ENCODE peak calls at places on chromosomes 12 and 14, in nine cellular contexts. B, Y, Z, G, D, N, L, K and C are unnamed samples.

GRCh38 chr14:63787995-63788946 is 60.4 kb upstream of the SGPP1 start:
- DNase-seq in B (no peak), Y (no peak), Z (no peak), G (no peak), D (no peak), N (no peak), L (no peak), K (peak; percentile 14), C (no peak)

GRCh38 chr14:69154779-69155178 is 1.9 kb upstream of the DCAF5 start:
- DNase-seq in B (no peak), Y (peak; percentile 5), Z (no peak), G (no peak), D (peak; percentile 59), N (peak; percentile 31), L (no peak), K (peak; percentile 38), C (no peak)

GRCh38 chr12:46468813-46469212 is 96.2 kb upstream of the SLC38A2 start:
- DNase-seq in B (no peak), Y (no peak), Z (no peak), G (no peak), D (no peak), N (no peak), L (no peak), K (no peak), C (no peak)

GRCh38 chr12:123757555-123757954 is 4.5 kb upstream of the DNAH10 start:
- DNase-seq in B (no peak), Y (no peak), Z (no peak), G (no peak), D (no peak), N (no peak), L (no peak), K (no peak), C (no peak)

GRCh38 chr14:82546401-82546800 is 1012.7 kb upstream of the SEL1L start:
- DNase-seq in B (no peak), Y (no peak), Z (no peak), G (no peak), D (no peak), N (no peak), L (no peak), K (no peak), C (no peak)

GRCh38 chr12:123494124-123494843 is 36.3 kb downstream of the SNRNP35 start:
- DNase-seq in B (peak; percentile 27), Y (no peak), Z (no peak), G (no peak), D (peak; percentile 37), N (no peak), L (no peak), K (peak; percentile 16), C (peak; percentile 35)

GRCh38 chr12:127558363-127558762 is 708.6 kb upstream of the TMEM132C start:
- DNase-seq in B (no peak), Y (no peak), Z (no peak), G (no peak), D (no peak), N (no peak), L (no peak), K (no peak), C (no peak)

GRCh38 chr12:132351751-132352495 is 22.5 kb upstream of the GALNT9 start:
- DNase-seq in B (no peak), Y (no peak), Z (no peak), G (no peak), D (no peak), N (no peak), L (no peak), K (no peak), C (no peak)

GRCh38 chr14:70641548-70642312 is at the start of gene TTC9:
- DNase-seq in B (peak; percentile 30), Y (peak; percentile 26), Z (no peak), G (peak; percentile 50), D (peak; percentile 75), N (no peak), L (peak; percentile 51), K (peak; percentile 78), C (peak; percentile 68)

GRCh38 chr14:74065746-74066575 is 18.3 kb downstream of the ALDH6A1 start:
- DNase-seq in B (no peak), Y (no peak), Z (no peak), G (no peak), D (no peak), N (no peak), L (no peak), K (no peak), C (no peak)

DNA sequence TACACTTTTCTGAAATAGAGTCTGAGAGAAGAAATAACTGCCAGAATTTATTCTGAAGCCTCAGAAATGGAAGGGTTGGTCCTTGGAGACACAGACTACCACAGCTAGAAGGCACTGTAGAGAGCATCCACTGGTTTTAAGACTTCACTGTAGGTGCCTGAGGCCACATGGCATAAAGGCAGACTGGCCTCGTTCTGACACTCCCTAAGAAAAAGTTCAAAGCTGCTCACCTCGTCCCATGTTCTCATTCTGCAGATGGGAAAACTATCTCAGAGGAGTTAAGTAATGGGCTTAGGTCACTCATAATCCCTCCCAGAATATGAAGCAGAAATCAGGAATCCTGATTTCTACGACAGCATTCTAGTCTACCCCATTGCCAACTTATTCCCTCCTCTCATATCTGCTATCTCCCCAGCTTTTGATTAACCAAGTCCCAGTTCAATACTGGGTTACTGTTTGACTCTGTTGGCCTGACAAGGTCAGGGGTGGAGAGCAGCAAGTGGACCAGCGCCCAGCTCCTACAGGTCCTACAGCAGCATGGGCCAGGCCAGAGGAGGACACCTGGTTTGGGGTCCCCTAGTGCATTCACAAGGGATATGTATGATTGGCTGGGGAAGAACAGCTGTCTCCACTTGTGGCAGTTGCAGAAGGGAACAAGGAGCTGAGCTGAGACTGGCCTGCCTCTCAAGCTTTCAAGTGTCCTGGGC is 3.7 kb downstream of the ITGA5 start:
- DNase-seq in B (no peak), Y (no peak), Z (no peak), G (no peak), D (no peak), N (no peak), L (no peak), K (no peak), C (no peak)
- TF ChIP-seq CTCF in B (no peak), Y (no peak), Z (no peak), G (no peak), D (no peak), N (no peak), L (no peak), K (no peak), C (no peak)

DNA sequence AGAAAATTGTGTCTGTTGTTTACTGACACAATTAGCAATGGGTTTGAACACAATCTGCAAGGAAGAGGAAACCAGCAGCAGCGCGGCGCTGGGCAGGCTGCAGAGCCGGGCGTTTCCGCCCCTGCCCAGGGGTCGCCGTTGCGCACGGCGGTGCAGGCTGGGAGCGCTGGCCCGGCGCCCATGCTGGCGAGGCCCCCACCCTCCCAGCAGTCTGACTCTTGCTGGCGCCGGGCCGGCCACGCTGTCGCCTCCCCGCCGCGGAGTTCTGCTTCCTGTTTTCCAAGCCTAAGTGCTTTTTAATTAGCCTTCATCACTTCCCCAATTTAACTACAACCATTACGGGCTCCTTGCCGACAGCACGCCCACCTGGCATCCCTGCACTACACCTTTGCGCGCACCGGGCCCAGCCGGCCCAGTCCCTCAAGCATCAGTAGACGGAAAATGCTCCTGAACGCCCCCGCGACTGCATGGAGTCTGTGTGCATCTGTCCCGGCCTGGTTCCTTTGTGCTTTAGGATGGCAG is 212.1 kb downstream of the GXYLT1 start:
- DNase-seq in B (peak; percentile 82), Y (peak; percentile 52), Z (no peak), G (peak; percentile 82), D (peak; percentile 70), N (no peak), L (peak; percentile 61), K (peak; percentile 60), C (peak; percentile 59)
- TF ChIP-seq CTCF in B (peak; percentile 13), Y (no peak), Z (no peak), G (peak; percentile 11), D (no peak), N (no peak), L (no peak), K (peak; percentile 20), C (no peak)

GRCh38 chr14:104579507-104579906 is at the start of gene C14orf180:
- DNase-seq in B (peak; percentile 72), Y (no peak), Z (no peak), G (no peak), D (no peak), N (no peak), L (no peak), K (no peak), C (no peak)

GRCh38 chr14:104574978-104575377 is 4.6 kb upstream of the C14orf180 start:
- DNase-seq in B (no peak), Y (no peak), Z (no peak), G (no peak), D (no peak), N (no peak), L (no peak), K (no peak), C (no peak)

GRCh38 chr14:104574536-104574935 is 5.0 kb upstream of the C14orf180 start:
- DNase-seq in B (no peak), Y (no peak), Z (no peak), G (no peak), D (no peak), N (no peak), L (no peak), K (no peak), C (no peak)

GRCh38 chr14:104577457-104578301 is 1.9 kb upstream of the C14orf180 start:
- DNase-seq in B (no peak), Y (no peak), Z (no peak), G (no peak), D (no peak), N (no peak), L (no peak), K (no peak), C (peak; percentile 80)

DNA sequence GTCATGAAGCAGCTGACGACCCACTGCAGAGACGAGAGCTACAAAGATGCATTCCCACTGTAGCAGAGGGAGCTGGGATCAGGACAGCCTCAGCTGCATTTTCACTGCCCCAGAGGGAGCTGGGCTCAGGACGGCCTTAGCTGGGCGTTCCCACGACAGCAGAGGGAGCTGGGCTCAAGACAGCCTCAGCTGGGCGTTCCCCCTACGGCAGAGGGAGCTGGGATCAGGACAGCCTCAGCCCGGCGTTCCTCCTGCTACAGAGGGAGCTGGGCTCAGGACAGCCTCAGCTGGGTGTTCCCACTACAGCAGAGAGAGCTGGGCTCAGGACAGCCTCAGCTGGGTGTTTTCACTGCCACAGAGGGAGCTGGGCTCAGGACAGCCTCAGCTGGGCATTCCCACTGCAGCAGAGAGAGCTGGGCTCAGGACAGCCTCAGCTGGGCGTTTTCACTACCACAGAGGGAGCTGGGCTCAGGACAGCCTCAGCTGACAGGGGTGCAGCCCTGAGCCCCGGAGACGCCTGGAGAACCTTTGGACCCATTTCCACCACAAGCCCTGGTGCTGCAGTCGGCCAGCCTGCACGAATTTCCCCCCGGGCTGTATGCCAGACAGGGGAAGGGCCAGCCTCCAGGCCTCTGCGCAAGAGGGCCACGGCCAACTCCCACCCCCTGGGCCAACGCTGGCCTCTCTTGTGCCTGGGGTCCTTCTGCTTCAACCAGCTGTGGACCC is 2.8 kb upstream of the C14orf180 start:
- DNase-seq in B (no peak), Y (no peak), Z (no peak), G (no peak), D (no peak), N (peak; percentile 79), L (no peak), K (no peak), C (no peak)
- TF ChIP-seq CTCF in B (peak; percentile 34), Y (no peak), Z (no peak), G (no peak), D (no peak), N (no peak), L (no peak), K (no peak), C (no peak)

DNA sequence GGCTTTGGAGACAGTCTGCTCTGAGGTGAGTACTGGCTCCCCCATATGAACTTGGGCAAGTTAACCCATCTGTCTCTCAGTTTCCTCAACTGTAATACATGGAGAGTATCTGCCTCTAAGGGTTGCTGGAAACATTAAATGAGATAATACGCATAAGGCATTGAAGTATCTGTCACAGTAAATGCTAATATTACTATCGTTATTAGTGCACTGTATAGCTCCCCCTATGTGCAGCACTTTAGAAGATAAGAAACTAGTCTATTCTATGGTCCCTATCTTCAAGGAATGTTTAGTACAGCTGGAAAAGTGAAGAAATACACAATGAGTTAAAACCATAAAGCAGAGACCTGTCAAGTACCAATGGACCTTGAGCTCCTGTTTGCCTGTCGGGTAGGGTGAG is 51.7 kb upstream of the CFL2 start:
- DNase-seq in B (no peak), Y (no peak), Z (no peak), G (no peak), D (no peak), N (no peak), L (no peak), K (no peak), C (no peak)
- TF ChIP-seq CTCF in B (no peak), Y (peak; percentile 36), Z (no peak), G (no peak), D (peak; percentile 50), N (peak; percentile 25), L (no peak), K (peak; percentile 46), C (no peak)